ENCODE peak calls at places on chromosomes 2 and 18, in eight cellular contexts. G, A, V, Z, Y, C, T and Q are unnamed samples.

GRCh38 chr2:180133736-180134135 is 126.6 kb upstream of the CWC22 start:
- DNase-seq in G (no peak), A (no peak), V (no peak), Z (no peak), Y (no peak), C (no peak), T (no peak), Q (no peak)

GRCh38 chr18:46462523-46462922 is 194.5 kb downstream of the LOXHD1 start:
- DNase-seq in G (no peak), A (no peak), V (no peak), Z (no peak), Y (no peak), C (no peak), T (no peak), Q (no peak)

GRCh38 chr2:231717281-231718180 is 9.2 kb downstream of the PTMA start:
- DNase-seq in G (peak; percentile 87), A (peak; percentile 59), V (peak; percentile 70), Z (no peak), Y (no peak), C (no peak), T (no peak), Q (peak; percentile 53)

GRCh38 chr2:11228692-11229091 is 73.4 kb downstream of the SLC66A3 start:
- DNase-seq in G (no peak), A (no peak), V (no peak), Z (no peak), Y (no peak), C (no peak), T (no peak), Q (no peak)

GRCh38 chr2:64330691-64331429 is 123.1 kb upstream of the LGALSL start:
- DNase-seq in G (peak; percentile 77), A (peak; percentile 88), V (peak; percentile 93), Z (peak; percentile 86), Y (peak; percentile 80), C (peak; percentile 80), T (peak; percentile 54), Q (peak; percentile 69)

GRCh38 chr2:222033541-222033940 is 265.3 kb downstream of the PAX3 start:
- DNase-seq in G (peak; percentile 15), A (no peak), V (no peak), Z (no peak), Y (no peak), C (no peak), T (no peak), Q (no peak)

GRCh38 chr2:181632733-181633401 is 24.0 kb downstream of the CERKL start:
- DNase-seq in G (no peak), A (no peak), V (no peak), Z (no peak), Y (no peak), C (no peak), T (no peak), Q (no peak)

GRCh38 chr2:57429821-57430220 is 616.8 kb upstream of the VRK2 start:
- DNase-seq in G (no peak), A (no peak), V (no peak), Z (no peak), Y (no peak), C (no peak), T (no peak), Q (no peak)

DNA sequence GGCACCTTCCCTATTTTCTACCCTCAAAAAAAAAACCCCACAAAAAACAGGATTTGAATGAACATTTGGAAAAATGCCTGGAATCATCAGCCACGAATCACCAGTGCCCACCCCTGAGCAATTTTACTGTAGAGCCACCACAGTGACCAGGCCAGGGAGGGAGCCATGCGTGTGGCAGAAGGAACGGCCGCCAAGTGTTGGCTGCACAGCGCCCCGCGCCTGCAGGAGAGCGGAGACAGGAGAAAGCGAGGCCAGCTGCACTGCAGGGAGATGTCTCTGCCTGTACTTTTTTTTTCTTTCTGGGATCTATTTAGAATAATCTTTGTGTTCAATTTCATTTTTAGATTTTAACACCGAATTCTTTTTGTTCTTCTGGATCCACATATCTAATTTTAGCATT is 269.3 kb upstream of the RAB12 start:
- DNase-seq in G (no peak), A (no peak), V (no peak), Z (no peak), Y (no peak), C (no peak), T (no peak), Q (no peak)
- TF ChIP-seq CTCF in G (peak; percentile 11), A (no peak), V (no peak), Z (no peak), Y (no peak), C (no peak), T (no peak), Q (no peak)

DNA sequence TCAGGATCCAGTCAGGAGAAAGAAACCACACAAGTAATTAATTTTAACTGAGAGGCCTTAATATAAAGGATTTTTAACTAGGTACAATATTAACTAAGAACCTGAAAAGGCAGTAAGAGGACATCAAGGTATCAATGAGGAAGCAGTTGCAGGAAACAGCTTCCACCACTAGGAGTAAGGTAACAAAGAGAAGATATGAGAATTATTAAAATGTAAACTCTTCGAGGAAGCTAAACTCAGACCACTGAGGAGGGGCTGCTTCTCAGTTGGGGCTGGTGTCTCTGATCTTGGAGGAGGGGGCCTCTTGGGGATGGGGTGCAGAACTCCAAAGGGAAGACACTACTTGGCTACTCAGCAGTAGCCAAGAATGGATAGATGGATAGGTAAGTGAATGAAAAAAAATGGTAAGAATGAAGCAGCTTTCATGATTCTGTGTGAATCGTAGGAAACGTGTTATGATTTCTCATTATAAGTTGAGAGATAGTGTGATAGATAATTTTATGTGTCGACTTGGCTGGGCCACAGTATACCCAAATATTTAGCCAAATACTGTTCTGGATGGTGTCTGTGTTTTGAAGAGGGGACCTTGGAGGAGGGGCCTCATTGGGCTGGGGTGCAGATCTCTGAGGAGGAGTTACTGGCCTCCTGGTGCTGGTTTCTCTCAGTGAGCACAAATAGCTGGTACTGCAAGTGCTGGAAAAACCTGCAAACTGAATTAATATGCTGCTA is 547.7 kb upstream of the LRRTM1 start:
- DNase-seq in G (no peak), A (no peak), V (no peak), Z (no peak), Y (no peak), C (no peak), T (no peak), Q (no peak)
- TF ChIP-seq CTCF in G (no peak), A (no peak), V (no peak), Z (no peak), Y (no peak), C (no peak), T (no peak), Q (no peak)

GRCh38 chr2:83058683-83059082 is 1400.4 kb downstream of the SUCLG1 start:
- DNase-seq in G (no peak), A (no peak), V (no peak), Z (no peak), Y (no peak), C (no peak), T (no peak), Q (no peak)
- TF ChIP-seq CTCF in G (no peak), A (no peak), V (no peak), Z (no peak), Y (no peak), C (no peak), T (no peak), Q (no peak)

DNA sequence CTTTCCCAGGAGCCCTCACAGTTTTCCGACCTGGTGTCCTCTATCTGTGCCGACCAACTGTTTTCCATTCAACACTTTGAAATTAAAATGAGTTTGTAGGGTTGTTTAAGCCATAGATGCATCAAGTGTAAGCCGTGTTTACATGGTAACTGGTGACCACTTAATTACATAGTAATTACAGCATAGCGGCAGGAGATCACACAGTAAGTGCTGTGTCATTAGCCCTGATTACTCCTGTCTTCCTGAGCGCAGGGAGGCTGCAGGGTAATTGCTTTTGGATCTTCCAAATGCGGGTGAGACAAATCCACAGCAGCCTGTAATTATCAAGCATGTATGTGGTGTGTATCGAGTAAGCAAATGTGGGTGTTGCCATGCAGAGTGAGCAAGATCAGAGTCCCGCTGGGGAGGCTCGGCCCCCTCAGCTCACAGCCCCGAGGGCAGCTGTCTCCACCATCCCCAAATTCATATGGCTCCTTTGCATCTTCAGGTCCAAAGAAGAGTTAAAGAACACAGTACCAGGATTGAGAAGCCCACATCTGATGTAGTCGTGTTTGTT is 71.5 kb upstream of the HDAC4 start:
- DNase-seq in G (no peak), A (no peak), V (no peak), Z (no peak), Y (no peak), C (no peak), T (no peak), Q (no peak)
- TF ChIP-seq CTCF in G (no peak), A (no peak), V (no peak), Z (no peak), Y (no peak), C (no peak), T (no peak), Q (no peak)